ENCODE peak calls at places on chromosomes 13 and 19, in seven cellular contexts. S is HCT116, M is spleen, Z is transverse colon, J is suprapubic skin, G is K562, Y is H1. Q is an unnamed sample.

GRCh38 chr19:39194832-39195542 is 1.8 kb upstream of the NCCRP1 start:
- DNase-seq in Z (no peak), M (no peak), G (no peak), Y (no peak), J (no peak), S (no peak), Q (no peak)

GRCh38 chr13:82719987-82720386 is 1162.3 kb downstream of the SLITRK1 start:
- DNase-seq in Z (no peak), S (no peak), Y (no peak), M (no peak), J (no peak), G (no peak), Q (no peak)

GRCh38 chr13:112627161-112627560 is 39.2 kb upstream of the TUBGCP3 start:
- DNase-seq in G (no peak), Y (no peak), J (no peak), S (no peak), Z (no peak), M (peak), Q (no peak)

GRCh38 chr13:106630162-106630561 is 62.2 kb upstream of the ARGLU1 start:
- DNase-seq in Z (no peak), M (no peak), Y (no peak), G (no peak), J (no peak), S (no peak), Q (no peak)

GRCh38 chr19:17522988-17523872 is 11.8 kb downstream of the PGLS start:
- DNase-seq in Y (no peak), G (no peak), S (no peak), J (no peak), M (peak), Z (peak), Q (peak)

GRCh38 chr19:49165865-49166301 is 8.3 kb downstream of the TRPM4 start:
- DNase-seq in S (no peak), G (no peak), Y (no peak), M (no peak), J (no peak), Z (peak), Q (no peak)

GRCh38 chr19:6126335-6126974 is 9.0 kb upstream of the ACSBG2 start:
- DNase-seq in J (no peak), Z (no peak), S (peak), G (peak), Y (no peak), M (no peak), Q (peak)

GRCh38 chr19:48619692-48620565 is 623 bp downstream of the SPHK2 start:
- DNase-seq in J (no peak), Y (no peak), S (no peak), G (peak), M (peak), Z (no peak), Q (no peak)

GRCh38 chr13:47705185-47705584 is 295.9 kb downstream of the SUCLA2 start:
- DNase-seq in S (no peak), J (no peak), M (no peak), Y (no peak), G (no peak), Z (no peak), Q (no peak)

GRCh38 chr13:52806029-52806428 is 42.4 kb downstream of the PCDH8 start:
- DNase-seq in J (no peak), G (no peak), Z (no peak), S (no peak), M (no peak), Y (no peak), Q (no peak)

GRCh38 chr13:70424428-70424827 is 316.2 kb upstream of the KLHL1 start:
- DNase-seq in Y (peak), Z (no peak), G (no peak), M (no peak), J (no peak), S (no peak), Q (no peak)

GRCh38 chr19:6464070-6464873 is at the start of gene CRB3:
- DNase-seq in S (peak), M (peak), G (no peak), Z (peak), J (peak), Y (peak), Q (no peak)

GRCh38 chr19:35620001-35620400 is 7.5 kb downstream of the HAUS5 start:
- DNase-seq in S (no peak), J (no peak), M (no peak), Y (no peak), Z (no peak), G (no peak), Q (no peak)

GRCh38 chr13:47798906-47799305 is 202.2 kb downstream of the SUCLA2 start:
- DNase-seq in S (no peak), Z (no peak), M (no peak), Y (no peak), G (no peak), J (no peak), Q (no peak)

DNA sequence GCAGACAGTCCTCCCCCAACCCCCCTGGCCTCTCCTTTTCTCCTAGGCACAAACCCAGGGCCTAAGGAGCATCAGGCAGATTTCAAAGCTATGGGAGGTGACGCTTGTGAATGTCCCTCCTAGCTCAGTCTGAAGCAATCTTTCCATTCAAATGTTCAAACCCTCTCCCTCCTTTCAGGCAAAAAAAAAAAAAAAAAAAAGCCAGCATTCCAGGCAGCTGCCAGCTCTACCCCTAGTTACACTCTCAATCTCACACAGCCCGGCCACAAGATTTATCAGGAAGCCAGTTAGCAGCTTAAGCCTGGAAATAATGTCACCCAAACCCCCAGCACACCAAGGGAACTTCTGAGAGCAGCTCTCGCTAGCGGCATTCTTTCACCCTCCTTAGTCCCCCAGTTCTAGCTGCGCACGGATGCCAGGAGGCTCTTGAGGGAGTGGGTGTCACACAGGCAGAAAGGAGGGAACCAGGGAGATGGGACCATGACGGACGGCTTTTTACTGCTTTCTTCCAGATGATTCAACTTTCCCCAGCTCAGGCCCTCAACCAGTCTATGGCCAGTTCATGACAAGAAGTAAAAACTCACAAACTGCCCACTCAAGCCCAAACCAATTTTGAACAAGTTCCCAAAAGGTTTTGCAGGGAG is 6.3 kb downstream of the SH3GL1 start:
- DNase-seq in M (no peak), Y (no peak), J (no peak), Z (no peak), S (no peak), G (no peak), Q (no peak)
- H3K4me3 ChIP-seq in M (no peak), Y (no peak), J (no peak), Z (no peak), S (no peak), G (no peak), Q (no peak)

DNA sequence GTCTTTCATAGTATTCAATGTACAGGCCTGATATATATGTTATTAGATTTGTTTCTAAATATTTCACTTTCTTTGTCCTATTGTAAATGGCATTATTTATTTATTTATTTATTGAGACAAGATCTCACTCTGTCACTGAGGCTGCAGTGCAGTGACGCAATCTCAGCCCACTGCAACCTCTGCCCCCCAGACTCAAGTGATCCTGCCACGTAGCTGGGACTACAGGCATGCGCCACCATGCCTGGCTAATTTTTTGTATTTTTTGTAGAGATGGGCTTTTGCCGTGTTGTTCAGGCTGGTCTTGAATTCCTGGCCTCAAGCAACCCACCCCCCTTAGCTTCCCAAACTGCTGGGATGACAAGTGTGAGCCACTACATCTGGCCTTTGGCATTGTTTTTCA is 5.4 kb upstream of the GAS6 start:
- DNase-seq in G (no peak), J (no peak), Z (no peak), Y (no peak), M (no peak), S (no peak), Q (no peak)
- TF ChIP-seq CTCF in G (no peak), J (no peak), Z (no peak), Y (no peak), M (no peak), S (no peak), Q (no peak)

GRCh38 chr19:40960062-40960685 is 30.9 kb upstream of the CYP2B6 start:
- DNase-seq in S (no peak), M (no peak), Y (no peak), Z (peak), G (no peak), J (no peak), Q (no peak)
- TF ChIP-seq POLR2AphosphoS5 in S (no peak), M (no peak), Y (no peak), Z (no peak), G (no peak), J (no peak), Q (no peak)

GRCh38 chr13:74027161-74027779 is 106.9 kb downstream of the KLF12 start:
- DNase-seq in G (no peak), J (no peak), Z (no peak), Y (no peak), S (no peak), M (no peak), Q (no peak)
- H3K4me3 ChIP-seq in G (no peak), J (no peak), Z (no peak), Y (no peak), S (no peak), M (peak), Q (no peak)

DNA sequence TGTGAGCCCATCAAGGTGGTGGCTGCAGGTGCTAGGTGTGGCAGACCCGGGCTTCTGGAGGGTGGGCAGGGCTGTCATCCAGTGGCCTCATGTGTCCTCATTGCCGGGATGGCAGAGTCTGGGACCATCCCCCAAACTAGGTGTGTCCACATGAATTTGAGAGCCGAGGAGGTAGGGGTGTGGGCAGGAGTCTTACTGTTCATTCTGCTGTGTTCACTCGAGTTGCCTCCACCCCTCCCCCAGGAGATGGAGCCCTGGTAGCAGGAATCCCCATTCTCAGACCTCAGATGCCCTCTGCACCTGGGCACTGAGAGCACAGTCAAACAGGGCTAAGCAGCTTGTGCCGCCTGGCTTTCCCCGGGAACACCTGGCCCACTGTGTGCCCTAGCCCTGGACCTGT is 22.4 kb downstream of the NAXD start:
- DNase-seq in G (no peak), J (no peak), Z (no peak), S (no peak), M (no peak), Y (no peak), Q (no peak)
- TF ChIP-seq CTCF in G (no peak), J (no peak), Z (no peak), S (no peak), M (no peak), Y (no peak), Q (no peak)

Q was measured in HL-60.